ENCODE peak calls at places on chromosome 11, in four cellular contexts. K is GM12878, Z is H1, S is HepG2. G is an unnamed sample.

GRCh38 chr11:7251836-7252682 is at the start of gene SYT9:
- DNase-seq in Z (peak), K (no peak), S (no peak), G (peak)

GRCh38 chr11:86688398-86689179 is 16.2 kb upstream of the ME3 start:
- DNase-seq in K (peak), Z (no peak), S (no peak), G (no peak)

GRCh38 chr11:45939836-45940235 is 17.4 kb downstream of the LARGE2 start:
- DNase-seq in S (no peak), K (no peak), Z (no peak), G (no peak)

GRCh38 chr11:71272161-71272560 is 19.8 kb upstream of the SHANK2 start:
- DNase-seq in Z (no peak), S (no peak), K (no peak), G (no peak)

GRCh38 chr11:117172678-117173421 is 5.7 kb upstream of the SIDT2 start:
- DNase-seq in S (no peak), Z (no peak), K (no peak), G (no peak)

GRCh38 chr11:1862588-1863351 is 9.9 kb downstream of the LSP1 start:
- DNase-seq in Z (no peak), K (no peak), S (no peak), G (no peak)

GRCh38 chr11:59224419-59224928 is 11.7 kb upstream of the MPEG1 start:
- DNase-seq in K (no peak), Z (no peak), S (no peak), G (no peak)

GRCh38 chr11:33987975-33988580 is 63.5 kb upstream of the CAPRIN1 start:
- DNase-seq in S (peak), Z (no peak), K (no peak), G (peak)

GRCh38 chr11:32829680-32830412 is at the start of gene PRRG4:
- DNase-seq in S (no peak), Z (no peak), K (no peak), G (no peak)

GRCh38 chr11:71986131-71986530 is 12.6 kb upstream of the IL18BP start:
- DNase-seq in Z (no peak), K (no peak), S (no peak), G (no peak)

GRCh38 chr11:119773016-119773415 is 44.0 kb upstream of the NECTIN1 start:
- DNase-seq in S (no peak), K (no peak), Z (no peak), G (no peak)

GRCh38 chr11:5304046-5304445 is 2.3 kb upstream of the OR51B4 start:
- DNase-seq in Z (no peak), K (no peak), S (no peak), G (no peak)

GRCh38 chr11:10606536-10607208 is 38.2 kb upstream of the LYVE1 start:
- DNase-seq in Z (no peak), S (no peak), K (peak), G (no peak)

GRCh38 chr11:119218141-119218878 is 12.2 kb downstream of the CBL start:
- DNase-seq in Z (no peak), S (no peak), K (no peak), G (no peak)

GRCh38 chr11:81059356-81059755 is 1618.5 kb upstream of the TENM4 start:
- DNase-seq in Z (no peak), S (no peak), K (no peak), G (peak)

GRCh38 chr11:14386895-14387480 is 28.0 kb upstream of the RRAS2 start:
- DNase-seq in K (no peak), Z (peak), S (no peak), G (peak)

GRCh38 chr11:120835601-120836228 is 188.2 kb upstream of the TBCEL start:
- DNase-seq in Z (no peak), K (peak), S (peak), G (no peak)

GRCh38 chr11:67507242-67507890 is 596 bp downstream of the CDK2AP2 start:
- DNase-seq in K (no peak), S (no peak), Z (peak), G (peak)

GRCh38 chr11:124863137-124863825 is 2.0 kb upstream of the ROBO3 start:
- DNase-seq in Z (no peak), S (peak), K (no peak), G (no peak)

GRCh38 chr11:76030286-76030685 is 176.0 kb downstream of the WNT11 start:
- DNase-seq in Z (no peak), S (peak), K (no peak), G (no peak)

GRCh38 chr11:10350341-10350740 is 45.5 kb downstream of the ADM start:
- DNase-seq in K (no peak), Z (peak), S (peak), G (peak)

GRCh38 chr11:10455637-10456487 is 798 bp downstream of the AMPD3 start:
- DNase-seq in S (peak), K (peak), Z (no peak), G (no peak)

GRCh38 chr11:85725510-85726258 is 39.7 kb upstream of the CCDC89 start:
- DNase-seq in K (no peak), S (no peak), Z (no peak), G (no peak)

DNA sequence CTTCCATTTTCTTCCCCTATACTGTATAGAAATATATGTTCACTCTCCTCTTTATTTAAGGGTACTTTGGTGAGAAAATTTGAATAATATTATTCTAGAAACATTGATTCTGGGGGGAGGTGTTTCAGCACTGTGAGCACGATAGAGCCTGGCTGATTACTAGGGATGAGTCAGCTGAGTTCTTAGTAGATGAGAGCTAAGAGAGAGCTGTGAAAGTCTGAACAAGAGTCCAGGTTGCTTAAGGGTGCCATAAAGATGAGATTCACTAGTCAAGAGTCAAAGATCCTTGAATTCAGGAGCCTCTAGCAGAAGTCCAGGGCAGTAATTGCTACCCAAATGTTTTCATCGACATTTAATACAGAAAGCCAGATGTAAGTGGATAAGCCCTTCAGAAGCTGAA is 756.6 kb upstream of the API5 start:
- DNase-seq in K (no peak), S (no peak), Z (no peak), G (no peak)
- TF ChIP-seq YY1 in K (no peak), S (no peak), Z (no peak), G (no peak)

GRCh38 chr11:127521413-127521812 is 520.8 kb upstream of the KIRREL3 start:
- DNase-seq in Z (no peak), K (no peak), S (no peak), G (no peak)
- TF ChIP-seq SUZ12 in Z (no peak), K (no peak), S (no peak), G (no peak)

GRCh38 chr11:43547900-43548381 is 132.6 kb upstream of the HSD17B12 start:
- DNase-seq in S (no peak), K (no peak), Z (no peak), G (no peak)
- TF ChIP-seq YY1 in S (no peak), K (no peak), Z (no peak), G (no peak)

GRCh38 chr11:62456630-62457029 is 37.8 kb downstream of the SCGB1A1 start:
- DNase-seq in Z (no peak), S (no peak), K (no peak), G (no peak)
- TF ChIP-seq SUZ12 in Z (no peak), S (no peak), K (no peak), G (no peak)

GRCh38 chr11:111334495-111335123 is 36.3 kb downstream of the POU2AF3 start:
- DNase-seq in Z (no peak), S (peak), K (no peak), G (no peak)
- TF ChIP-seq YY1 in Z (no peak), S (peak), K (no peak), G (no peak)

GRCh38 chr11:102802341-102802740 is 4.4 kb upstream of the MMP1 start:
- DNase-seq in S (no peak), Z (no peak), K (no peak), G (no peak)
- TF ChIP-seq SUZ12 in S (no peak), Z (no peak), K (no peak), G (no peak)

GRCh38 chr11:109040303-109040702 is 375.4 kb downstream of the DDX10 start:
- DNase-seq in Z (peak), S (peak), K (no peak), G (peak)
- TF ChIP-seq YY1 in Z (no peak), S (no peak), K (no peak), G (no peak)

DNA sequence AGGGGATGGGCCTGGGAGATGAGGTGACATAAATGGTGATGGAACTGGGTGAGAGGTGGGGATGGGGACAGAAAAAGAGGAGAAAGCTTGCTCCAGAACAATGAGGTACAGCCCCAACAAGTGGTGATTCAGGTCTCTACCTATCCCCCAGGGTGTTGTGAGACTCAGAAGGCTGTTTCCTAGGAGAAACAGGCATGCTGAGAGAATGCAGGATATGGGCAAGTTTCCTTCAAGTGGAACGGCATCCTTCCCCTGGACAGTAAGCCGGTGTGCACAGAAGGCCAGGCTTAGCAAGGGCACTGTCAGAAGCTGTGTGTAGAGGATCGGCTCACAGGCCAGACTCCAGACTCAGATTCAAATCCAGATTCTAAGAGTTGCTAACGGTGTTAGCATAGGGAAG is 34.1 kb upstream of the CRTAM start:
- DNase-seq in Z (no peak), S (no peak), K (no peak), G (no peak)
- TF ChIP-seq SUZ12 in Z (no peak), S (no peak), K (no peak), G (no peak)